ENCODE peak calls at places on chromosomes 4 and X, in ten cellular contexts. L is heart right ventricle; K is naive thymus-derived CD4-positive, alpha-beta T cell; M is tibial artery; U is CD4-positive, alpha-beta T cell; N is heart left ventricle; V is GM23338; J is dorsolateral prefrontal cortex; D is SJSA1; H is adrenal gland. S is an unnamed sample.

GRCh38 chr4:153418114-153418513 is 48.0 kb upstream of the TMEM131L start:
- DNase-seq in L (no peak), K (no peak), M (no peak), U (no peak), N (no peak), V (no peak), J (no peak), D (no peak), H (no peak), S (no peak)

GRCh38 chr4:51870441-51871188 is 27.7 kb downstream of the DCUN1D4 start:
- DNase-seq in L (no peak), K (no peak), M (no peak), U (no peak), N (no peak), V (no peak), J (no peak), D (no peak), H (no peak), S (no peak)

GRCh38 chr4:78693777-78694456 is 82.2 kb upstream of the BMP2K start:
- DNase-seq in L (no peak), K (no peak), M (peak), U (no peak), N (no peak), V (no peak), J (no peak), D (no peak), H (no peak), S (no peak)

GRCh38 chr4:173192375-173193162 is 24.0 kb downstream of the GALNT7 start:
- DNase-seq in L (no peak), K (no peak), M (no peak), U (no peak), N (no peak), V (no peak), J (no peak), D (no peak), H (no peak), S (no peak)

GRCh38 chrX:118347131-118347530 is 1.2 kb downstream of the WDR44 start:
- DNase-seq in L (no peak), K (no peak), M (no peak), U (no peak), N (no peak), V (no peak), J (no peak), D (no peak), H (no peak), S (no peak)

GRCh38 chr4:152206646-152207435 is 329.1 kb downstream of the FBXW7 start:
- DNase-seq in L (no peak), K (no peak), M (no peak), U (no peak), N (no peak), V (no peak), J (no peak), D (no peak), H (no peak), S (no peak)

GRCh38 chrX:151741606-151742005 is 7.1 kb downstream of the CNGA2 start:
- DNase-seq in L (no peak), K (no peak), M (no peak), U (no peak), N (no peak), V (no peak), J (no peak), D (no peak), H (no peak), S (peak)

GRCh38 chr4:57074753-57075152 is 35.4 kb downstream of the IGFBP7 start:
- DNase-seq in L (no peak), K (no peak), M (no peak), U (no peak), N (no peak), V (no peak), J (no peak), D (peak), H (no peak), S (no peak)

GRCh38 chrX:115642304-115642703 is 81.3 kb downstream of the PLS3 start:
- DNase-seq in L (no peak), K (no peak), M (no peak), U (no peak), N (no peak), V (peak), J (no peak), D (no peak), H (no peak), S (no peak)

GRCh38 chrX:154855256-154855655 is 20.8 kb upstream of the SMIM9 start:
- DNase-seq in L (no peak), K (no peak), M (no peak), U (no peak), N (no peak), V (peak), J (no peak), D (no peak), H (no peak), S (no peak)

GRCh38 chrX:31397119-31397518 is 325.3 kb upstream of the FTHL17 start:
- DNase-seq in L (no peak), K (no peak), M (no peak), U (no peak), N (no peak), V (no peak), J (no peak), D (no peak), H (no peak), S (no peak)

GRCh38 chr4:5033266-5033945 is 14.1 kb upstream of the CYTL1 start:
- DNase-seq in L (peak), K (no peak), M (peak), U (no peak), N (peak), V (no peak), J (no peak), D (no peak), H (no peak), S (no peak)

GRCh38 chrX:153477039-153477438 is 6.7 kb upstream of the HAUS7 start:
- DNase-seq in L (no peak), K (no peak), M (peak), U (no peak), N (peak), V (peak), J (no peak), D (peak), H (no peak), S (no peak)

GRCh38 chrX:129875669-129876068 is 30.3 kb upstream of the UTP14A start:
- DNase-seq in L (no peak), K (no peak), M (no peak), U (no peak), N (no peak), V (no peak), J (no peak), D (peak), H (no peak), S (no peak)

GRCh38 chr4:126850286-126850685 is 782.5 kb upstream of the INTU start:
- DNase-seq in L (no peak), K (no peak), M (no peak), U (no peak), N (no peak), V (no peak), J (no peak), D (peak), H (no peak), S (no peak)

GRCh38 chr4:48228887-48229462 is 40.7 kb downstream of the TEC start:
- DNase-seq in L (no peak), K (no peak), M (no peak), U (no peak), N (no peak), V (no peak), J (no peak), D (no peak), H (no peak), S (no peak)

GRCh38 chr4:137694138-137694537 is 161.8 kb upstream of the PCDH18 start:
- DNase-seq in L (no peak), K (no peak), M (peak), U (no peak), N (no peak), V (no peak), J (no peak), D (no peak), H (no peak), S (no peak)

GRCh38 chr4:101888472-101888871 is 97.9 kb downstream of the BANK1 start:
- DNase-seq in L (no peak), K (no peak), M (no peak), U (no peak), N (no peak), V (no peak), J (no peak), D (no peak), H (no peak), S (no peak)

GRCh38 chr4:89152972-89153371 is 41.6 kb downstream of the TIGD2 start:
- DNase-seq in L (no peak), K (no peak), M (no peak), U (no peak), N (no peak), V (peak), J (no peak), D (no peak), H (no peak), S (no peak)

GRCh38 chr4:38753021-38753806 is 29.6 kb downstream of the TLR10 start:
- DNase-seq in L (peak), K (no peak), M (peak), U (no peak), N (peak), V (peak), J (no peak), D (peak), H (peak), S (peak)

GRCh38 chrX:16436348-16437188 is 213.4 kb upstream of the S100G start:
- DNase-seq in L (peak), K (peak), M (peak), U (peak), N (peak), V (peak), J (peak), D (peak), H (peak), S (peak)

GRCh38 chr4:129968366-129968765 is 872.4 kb downstream of the C4orf33 start:
- DNase-seq in L (no peak), K (no peak), M (no peak), U (no peak), N (no peak), V (no peak), J (no peak), D (no peak), H (no peak), S (no peak)

GRCh38 chr4:168708108-168708507 is 211.3 kb downstream of the PALLD start:
- DNase-seq in L (no peak), K (no peak), M (no peak), U (no peak), N (no peak), V (no peak), J (no peak), D (no peak), H (no peak), S (no peak)

GRCh38 chrX:85611926-85612325 is 232.5 kb upstream of the POF1B start:
- DNase-seq in L (no peak), K (no peak), M (no peak), U (no peak), N (no peak), V (peak), J (no peak), D (no peak), H (no peak), S (no peak)

GRCh38 chr4:87114245-87115062 is 106.0 kb downstream of the KLHL8 start:
- DNase-seq in L (peak), K (no peak), M (no peak), U (no peak), N (no peak), V (peak), J (no peak), D (no peak), H (no peak), S (no peak)

GRCh38 chr4:13647012-13647411 is 19.5 kb upstream of the BOD1L1 start:
- DNase-seq in L (no peak), K (no peak), M (no peak), U (no peak), N (no peak), V (peak), J (no peak), D (no peak), H (no peak), S (no peak)

GRCh38 chrX:46587158-46587557 is 13.6 kb downstream of the CHST7 start:
- DNase-seq in L (no peak), K (no peak), M (no peak), U (no peak), N (no peak), V (no peak), J (no peak), D (peak), H (no peak), S (no peak)

GRCh38 chr4:24475756-24476155 is 108.6 kb downstream of the DHX15 start:
- DNase-seq in L (no peak), K (no peak), M (no peak), U (no peak), N (no peak), V (peak), J (no peak), D (no peak), H (no peak), S (no peak)

GRCh38 chr4:54099959-54100606 is at the start of gene GSX2:
- DNase-seq in L (peak), K (no peak), M (peak), U (no peak), N (no peak), V (peak), J (no peak), D (no peak), H (no peak), S (no peak)

DNA sequence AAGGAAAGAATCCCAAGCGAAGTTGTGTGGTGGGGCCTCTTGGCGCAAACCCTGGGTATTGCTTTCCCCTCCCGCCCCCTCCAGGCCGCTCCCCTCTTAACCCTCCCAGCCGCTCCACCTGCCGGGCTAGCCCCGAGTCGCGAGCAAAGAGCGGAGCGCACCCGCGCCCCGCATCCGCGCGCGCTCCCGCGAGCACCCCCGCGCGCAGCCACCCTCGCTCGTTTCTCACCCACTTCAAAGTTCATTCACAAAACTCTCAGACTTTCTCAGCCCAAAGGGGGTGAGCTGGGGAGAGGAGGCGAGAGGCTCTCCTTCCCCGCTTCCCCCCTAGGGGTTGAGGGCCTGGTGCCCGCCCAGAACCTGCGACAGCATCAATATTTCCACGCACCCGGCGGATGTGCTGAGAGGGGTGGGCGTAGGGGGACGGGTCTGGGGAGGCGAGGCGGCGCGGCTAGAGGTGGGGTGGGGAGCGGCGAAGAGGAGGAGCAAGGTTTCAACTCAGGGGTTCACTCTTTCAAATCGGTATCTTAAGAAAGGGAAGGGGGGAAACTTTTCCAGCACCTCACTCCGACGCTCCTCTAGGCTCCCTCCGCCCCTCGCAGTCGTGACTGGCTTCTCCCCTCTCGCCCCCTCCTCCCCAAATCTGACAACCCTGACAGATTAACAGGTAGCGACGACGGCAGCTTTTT is 1.8 kb downstream of the MAML3 start:
- DNase-seq in L (peak), K (peak), M (no peak), U (peak), N (peak), V (peak), J (peak), D (no peak), H (peak), S (peak)
- H3K27ac ChIP-seq in L (peak), K (peak), M (peak), U (peak), N (peak), V (peak), J (peak), D (peak), H (peak), S (peak)

DNA sequence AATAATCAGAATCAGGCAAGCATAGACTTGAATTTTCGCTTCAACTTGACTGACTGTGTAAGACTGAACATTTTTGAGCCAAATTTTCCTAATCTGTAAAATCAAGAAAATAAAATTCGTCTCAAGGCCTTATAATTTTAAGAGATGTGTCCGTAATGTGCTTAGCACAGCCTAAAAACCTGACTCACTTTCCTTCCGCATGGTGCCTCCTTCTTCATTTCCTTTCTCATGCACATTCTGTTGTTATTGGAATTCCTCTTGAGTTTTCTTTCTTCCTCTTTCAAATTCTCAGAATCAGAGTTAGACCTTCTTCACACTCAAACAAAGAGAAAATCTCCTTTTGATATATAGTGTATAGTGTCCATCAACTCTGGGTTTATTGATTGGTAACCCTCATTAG is 208.9 kb upstream of the SLIT2 start:
- DNase-seq in L (no peak), K (no peak), M (no peak), U (no peak), N (no peak), V (peak), J (no peak), D (no peak), H (no peak), S (no peak)
- H3K27ac ChIP-seq in L (no peak), K (no peak), M (no peak), U (no peak), N (no peak), V (no peak), J (no peak), D (no peak), H (no peak), S (no peak)

GRCh38 chrX:101552714-101553113 is 2.4 kb downstream of the ARMCX1 start:
- DNase-seq in L (no peak), K (no peak), M (no peak), U (no peak), N (no peak), V (no peak), J (no peak), D (no peak), H (no peak), S (no peak)

GRCh38 chrX:101550362-101550761 is at the start of gene ARMCX1:
- DNase-seq in L (peak), K (no peak), M (peak), U (no peak), N (peak), V (peak), J (peak), D (peak), H (peak), S (no peak)

DNA sequence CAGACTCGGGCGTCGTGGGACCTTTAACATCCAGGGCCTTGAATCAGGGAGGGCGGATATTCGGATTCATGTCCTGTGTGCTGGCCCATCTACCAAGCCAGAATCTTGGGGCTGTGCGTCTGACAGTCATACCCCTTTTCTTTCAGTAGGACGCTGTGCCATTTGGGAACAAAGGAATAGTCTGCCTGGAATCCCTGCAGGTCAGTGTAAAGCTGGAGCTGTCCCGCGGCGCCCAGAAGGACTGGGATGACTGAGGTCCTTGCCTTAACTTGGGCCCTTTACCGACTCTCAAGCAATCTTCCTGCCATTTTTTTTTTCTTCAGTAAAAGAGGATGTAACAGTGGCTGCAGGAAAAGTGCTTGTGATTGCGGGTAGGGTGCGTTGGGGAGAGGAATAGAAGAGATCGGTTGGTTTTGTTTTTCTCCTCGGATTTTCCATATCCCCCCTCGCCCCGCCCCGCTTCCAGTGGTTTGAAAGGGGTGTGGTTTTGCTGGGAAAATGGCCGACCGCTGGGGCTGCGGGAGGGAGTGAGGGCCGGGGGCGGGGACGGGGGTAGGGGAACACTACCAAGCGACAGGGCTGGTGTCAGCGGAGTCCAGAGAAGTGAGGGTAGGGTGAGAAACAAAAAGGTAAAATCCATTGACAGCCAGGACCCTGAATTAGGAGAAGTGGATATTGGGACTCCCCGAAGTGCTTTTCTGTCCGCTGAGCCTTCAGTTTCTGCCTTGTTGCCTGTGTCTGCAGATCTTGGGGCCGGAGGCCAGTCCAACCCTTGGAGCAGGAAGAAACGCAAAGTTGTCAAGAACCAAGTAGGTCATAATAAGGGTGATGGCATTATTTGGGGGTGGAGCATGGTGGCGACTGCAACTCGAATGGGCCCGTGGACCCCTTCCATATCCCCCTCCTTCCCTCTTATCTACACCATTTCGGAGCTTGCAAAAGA is 749 bp downstream of the ARMCX1 start:
- DNase-seq in L (peak), K (no peak), M (peak), U (no peak), N (peak), V (peak), J (no peak), D (peak), H (peak), S (no peak)
- H3K27ac ChIP-seq in L (peak), K (no peak), M (peak), U (no peak), N (peak), V (peak), J (peak), D (peak), H (peak), S (peak)

GRCh38 chrX:132023896-132024386 is 839 bp downstream of the STK26 start:
- DNase-seq in L (peak), K (peak), M (no peak), U (peak), N (no peak), V (peak), J (no peak), D (no peak), H (no peak), S (no peak)

GRCh38 chrX:132023117-132023895 is at the start of gene STK26:
- DNase-seq in L (peak), K (peak), M (peak), U (peak), N (peak), V (peak), J (peak), D (no peak), H (peak), S (peak)

GRCh38 chrX:132025085-132025484 is 2.0 kb downstream of the STK26 start:
- DNase-seq in L (no peak), K (no peak), M (no peak), U (no peak), N (no peak), V (no peak), J (no peak), D (no peak), H (no peak), S (no peak)

GRCh38 chrX:132022863-132023116 is 312 bp upstream of the STK26 start:
- DNase-seq in L (no peak), K (no peak), M (no peak), U (no peak), N (no peak), V (no peak), J (peak), D (no peak), H (no peak), S (peak)

DNA sequence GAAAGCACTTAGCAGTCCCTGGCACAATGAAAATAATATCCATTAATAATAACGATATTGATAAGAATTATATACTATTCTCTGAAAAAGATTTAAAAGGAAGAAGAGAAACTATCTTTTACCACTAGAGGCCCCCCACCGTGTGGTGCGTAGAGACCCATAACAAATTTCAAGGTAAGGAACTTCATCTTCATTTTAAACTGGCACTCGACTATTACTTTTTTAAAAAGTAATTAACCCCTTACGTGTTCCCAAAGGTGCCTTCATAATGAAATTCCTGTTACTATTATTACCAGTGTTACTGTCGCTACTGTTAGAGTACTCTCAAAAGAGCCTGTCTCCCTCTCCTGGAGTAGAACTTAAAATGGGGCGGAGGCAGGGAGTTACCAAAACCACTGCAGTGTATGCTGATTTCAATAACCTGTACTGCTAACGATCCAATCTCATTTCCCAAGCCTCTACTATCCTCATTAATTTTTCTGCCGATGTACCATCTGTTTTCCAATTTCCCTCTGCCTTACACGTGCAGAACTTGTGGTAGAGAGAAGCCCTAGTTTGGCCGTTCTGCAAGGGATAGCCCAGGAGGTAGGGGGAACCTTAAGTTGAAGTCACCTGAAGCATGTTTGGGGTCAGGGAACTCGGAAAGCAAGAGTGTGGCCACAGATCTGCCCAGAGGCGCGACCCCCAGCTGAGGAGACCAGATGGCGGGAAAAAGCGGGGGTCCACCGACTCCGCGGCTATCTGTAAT is 813 bp upstream of the STK26 start:
- DNase-seq in L (no peak), K (peak), M (no peak), U (peak), N (no peak), V (peak), J (no peak), D (no peak), H (no peak), S (no peak)
- H3K27ac ChIP-seq in L (no peak), K (peak), M (peak), U (peak), N (no peak), V (peak), J (no peak), D (no peak), H (no peak), S (no peak)